ENCODE peak calls at places on chromosomes 1 and 21, in nine cellular contexts. A is cardiac muscle cell, Y is colonic mucosa, G is IMR-90, K is left lung, R is psoas muscle, N is left ventricle myocardium inferior, T is A549, V is PC-9. J is an unnamed sample. For H3K4me1, the result is how much of the 10 kb centered on the place peaks cover.

GRCh38 chr1:14498839-14499238 is 99.6 kb upstream of the KAZN start:
- DNase-seq in A (no peak), Y (no peak), G (no peak), K (no peak), R (no peak), N (no peak), T (no peak), V (no peak), J (no peak)

GRCh38 chr1:154698320-154699096 is 90.5 kb upstream of the ADAR start:
- DNase-seq in A (no peak), Y (no peak), G (no peak), K (no peak), R (peak), N (no peak), T (no peak), V (no peak), J (no peak)

GRCh38 chr1:16162163-16162822 is 6.4 kb upstream of the EPHA2 start:
- DNase-seq in A (no peak), Y (peak), G (no peak), K (no peak), R (no peak), N (no peak), T (no peak), V (peak), J (no peak)

GRCh38 chr1:202848191-202848542 is 37.4 kb downstream of the PCAT6 start:
- DNase-seq in A (no peak), Y (no peak), G (peak), K (no peak), R (no peak), N (no peak), T (no peak), V (no peak), J (no peak)

GRCh38 chr1:86464819-86465218 is 3.9 kb upstream of the CLCA1 start:
- DNase-seq in A (no peak), Y (no peak), G (no peak), K (no peak), R (no peak), N (no peak), T (no peak), V (no peak), J (no peak)

GRCh38 chr1:50106095-50106761 is 2.5 kb upstream of the ELAVL4 start:
- DNase-seq in A (no peak), Y (no peak), G (no peak), K (no peak), R (no peak), N (no peak), T (no peak), V (no peak), J (no peak)

GRCh38 chr1:50959303-50959912 is 659 bp downstream of the FAF1 start:
- DNase-seq in A (peak), Y (peak), G (peak), K (no peak), R (peak), N (no peak), T (no peak), V (no peak), J (no peak)

GRCh38 chr1:40450491-40451237 is 388 bp downstream of the ZFP69B start:
- DNase-seq in A (peak), Y (peak), G (peak), K (no peak), R (no peak), N (no peak), T (peak), V (no peak), J (no peak)

GRCh38 chr1:54559771-54560231 is 11.8 kb downstream of the ACOT11 start:
- DNase-seq in A (no peak), Y (no peak), G (no peak), K (no peak), R (peak), N (peak), T (no peak), V (no peak), J (peak)

GRCh38 chr1:75722966-75723365 is 1.5 kb upstream of the ACADM start:
- DNase-seq in A (no peak), Y (no peak), G (no peak), K (no peak), R (no peak), N (no peak), T (no peak), V (no peak), J (no peak)

GRCh38 chr21:37060296-37060695 is 12.6 kb downstream of the PIGP start:
- DNase-seq in A (peak), Y (peak), G (peak), K (no peak), R (peak), N (no peak), T (peak), V (peak), J (peak)

GRCh38 chr1:184215274-184215925 is 163.9 kb downstream of the TSEN15 start:
- DNase-seq in A (no peak), Y (no peak), G (no peak), K (no peak), R (no peak), N (no peak), T (no peak), V (no peak), J (no peak)

GRCh38 chr1:40958210-40958609 is 21.3 kb upstream of the CTPS1 start:
- DNase-seq in A (no peak), Y (no peak), G (no peak), K (no peak), R (no peak), N (no peak), T (no peak), V (no peak), J (no peak)

GRCh38 chr1:245001252-245001651 is 136.9 kb upstream of the HNRNPU start:
- DNase-seq in A (no peak), Y (no peak), G (no peak), K (no peak), R (no peak), N (no peak), T (no peak), V (no peak), J (no peak)

GRCh38 chr1:9389969-9390368 is 97.3 kb downstream of the SPSB1 start:
- DNase-seq in A (no peak), Y (no peak), G (no peak), K (no peak), R (no peak), N (no peak), T (no peak), V (no peak), J (no peak)

GRCh38 chr1:27787895-27788294 is 14.9 kb downstream of the STX12 start:
- DNase-seq in A (peak), Y (no peak), G (peak), K (no peak), R (no peak), N (no peak), T (no peak), V (no peak), J (no peak)

GRCh38 chr1:7808253-7808844 is 24.3 kb downstream of the PER3 start:
- DNase-seq in A (peak), Y (no peak), G (peak), K (no peak), R (no peak), N (no peak), T (no peak), V (no peak), J (no peak)

GRCh38 chr1:72037745-72038343 is 244.5 kb downstream of the NEGR1 start:
- DNase-seq in A (peak), Y (peak), G (peak), K (no peak), R (no peak), N (no peak), T (no peak), V (no peak), J (no peak)

GRCh38 chr1:198018529-198018928 is 101.4 kb downstream of the LHX9 start:
- DNase-seq in A (peak), Y (no peak), G (peak), K (no peak), R (no peak), N (no peak), T (peak), V (peak), J (no peak)

GRCh38 chr1:19511117-19511516 is 25.8 kb upstream of the CAPZB start:
- DNase-seq in A (no peak), Y (no peak), G (no peak), K (no peak), R (no peak), N (no peak), T (no peak), V (no peak), J (no peak)

GRCh38 chr1:91609571-91609970 is 108.9 kb downstream of the CDC7 start:
- DNase-seq in A (no peak), Y (no peak), G (peak), K (no peak), R (no peak), N (no peak), T (peak), V (peak), J (no peak)

GRCh38 chr21:38404134-38404533 is 94.1 kb downstream of the ERG start:
- DNase-seq in A (no peak), Y (no peak), G (no peak), K (no peak), R (no peak), N (no peak), T (no peak), V (no peak), J (no peak)

GRCh38 chr1:245807954-245808719 is 653.4 kb downstream of the KIF26B start:
- DNase-seq in A (no peak), Y (no peak), G (no peak), K (no peak), R (no peak), N (no peak), T (no peak), V (no peak), J (peak)

GRCh38 chr1:22366346-22366745 is 85.3 kb upstream of the ZBTB40 start:
- DNase-seq in A (no peak), Y (no peak), G (no peak), K (no peak), R (no peak), N (no peak), T (no peak), V (no peak), J (no peak)

GRCh38 chr1:3188150-3188971 is 119.4 kb downstream of the PRDM16 start:
- DNase-seq in A (no peak), Y (no peak), G (no peak), K (no peak), R (no peak), N (no peak), T (no peak), V (no peak), J (peak)

GRCh38 chr1:241972703-241973375 is 15.3 kb downstream of the BECN2 start:
- DNase-seq in A (peak), Y (no peak), G (no peak), K (no peak), R (no peak), N (no peak), T (no peak), V (no peak), J (no peak)

GRCh38 chr1:116357487-116357886 is 15.6 kb upstream of the ATP1A1 start:
- DNase-seq in A (no peak), Y (no peak), G (peak), K (no peak), R (no peak), N (no peak), T (no peak), V (no peak), J (no peak)

GRCh38 chr1:116359871-116360270 is 13.2 kb upstream of the ATP1A1 start:
- DNase-seq in A (no peak), Y (no peak), G (no peak), K (no peak), R (no peak), N (no peak), T (no peak), V (no peak), J (no peak)

GRCh38 chr1:116356067-116356466 is 17.0 kb upstream of the ATP1A1 start:
- DNase-seq in A (no peak), Y (no peak), G (no peak), K (no peak), R (no peak), N (no peak), T (no peak), V (no peak), J (no peak)

GRCh38 chr1:116359060-116359830 is 13.8 kb upstream of the ATP1A1 start:
- DNase-seq in A (peak), Y (no peak), G (no peak), K (no peak), R (no peak), N (no peak), T (no peak), V (peak), J (no peak)

DNA sequence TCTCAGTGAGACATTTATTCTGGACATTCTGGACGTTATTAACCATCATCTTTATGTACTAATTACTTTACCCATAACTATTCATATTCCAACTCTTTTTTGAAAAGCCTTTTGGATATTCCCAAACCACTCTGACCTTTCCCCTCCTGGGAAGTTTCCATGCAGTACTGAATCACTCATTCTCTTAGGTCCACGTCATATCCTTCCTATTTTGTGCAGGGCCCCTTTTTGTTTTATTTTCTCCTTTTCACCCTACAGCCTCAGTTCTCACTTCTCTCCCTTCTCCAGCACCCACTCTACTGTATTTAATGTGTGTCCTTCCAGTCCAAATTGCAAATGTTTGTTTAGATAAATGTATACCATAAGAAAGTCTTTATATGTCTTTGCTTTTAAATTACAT is 16.4 kb upstream of the ATP1A1 start:
- DNase-seq in A (peak), Y (no peak), G (peak), K (no peak), R (no peak), N (no peak), T (no peak), V (no peak), J (no peak)
- H3K4me3 ChIP-seq in A (no peak), Y (no peak), G (no peak), K (no peak), R (no peak), N (no peak), T (no peak), V (no peak), J (no peak)

GRCh38 chr1:116375884-116376733 is 3.1 kb downstream of the ATP1A1 start:
- DNase-seq in A (peak), Y (peak), G (peak), K (peak), R (peak), N (peak), T (no peak), V (peak), J (peak)
- H3K4me1 ChIP-seq in A (under half), Y (under half), G (under half), K (half or more), R (half or more), N (half or more), T (half or more), V (half or more), J (half or more)

DNA sequence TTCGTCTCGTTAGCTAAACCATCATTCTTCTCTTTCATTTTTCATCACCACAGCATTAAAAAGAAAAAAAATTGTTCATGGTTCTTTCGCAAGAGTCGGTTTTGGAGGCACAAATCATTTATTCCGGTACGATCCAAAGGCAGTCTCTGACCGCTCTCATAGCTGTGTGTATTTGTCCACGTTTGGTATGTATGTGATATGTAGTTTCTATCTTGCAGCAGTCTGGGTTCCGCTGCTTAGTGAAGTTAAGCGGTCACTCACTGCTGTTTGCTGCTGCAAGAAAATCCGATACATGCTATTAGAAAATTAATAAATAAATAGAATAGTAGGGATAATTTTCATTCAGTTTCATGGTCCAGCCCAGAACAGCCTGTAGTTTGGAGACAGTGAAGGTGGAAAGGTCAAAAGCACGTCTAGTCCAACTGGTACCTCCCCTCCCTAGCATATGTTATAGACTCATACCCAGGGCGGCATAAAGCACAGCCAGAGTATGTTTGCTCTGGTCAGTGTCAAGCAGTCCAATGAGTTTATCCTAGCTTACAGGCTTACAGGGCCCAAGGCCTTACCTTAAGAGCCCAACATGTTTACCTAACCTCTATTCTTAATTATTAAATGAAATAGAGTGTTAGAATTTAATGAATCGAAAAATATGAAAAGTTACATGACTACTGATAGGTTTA is 2.5 kb downstream of the FMN2 start:
- DNase-seq in A (no peak), Y (no peak), G (no peak), K (no peak), R (no peak), N (no peak), T (no peak), V (no peak), J (no peak)
- H3K27ac ChIP-seq in A (no peak), Y (no peak), G (no peak), K (no peak), R (no peak), N (no peak), T (no peak), V (no peak), J (no peak)

DNA sequence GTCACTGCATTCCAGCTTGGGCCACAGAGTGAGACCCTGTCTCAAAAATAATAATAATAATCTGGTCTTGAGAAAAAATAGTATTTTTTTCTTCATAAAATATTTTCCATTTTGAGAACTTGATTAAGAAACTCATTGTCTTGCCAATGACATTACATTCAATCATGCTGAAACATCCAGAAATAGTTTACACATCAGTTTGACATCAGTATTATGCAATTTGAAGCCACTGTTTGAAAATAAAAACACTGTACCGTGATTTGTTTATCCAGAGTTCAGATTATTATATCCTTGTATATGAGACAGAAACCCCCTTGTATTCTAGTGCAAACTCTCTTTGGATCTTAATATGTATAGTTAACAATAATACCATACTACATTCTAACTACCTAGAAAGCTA is 6.9 kb downstream of the FMO2 start:
- DNase-seq in A (no peak), Y (no peak), G (no peak), K (no peak), R (no peak), N (no peak), T (no peak), V (no peak), J (no peak)
- H3K4me3 ChIP-seq in A (no peak), Y (no peak), G (no peak), K (no peak), R (no peak), N (peak), T (no peak), V (no peak), J (peak)

J was measured in upper lobe of right lung.